ENCODE peak calls at places on chromosomes 13 and 19, in six cellular contexts. V is Kasumi-1; L is iris pigment epithelial cell; T is stimulated activated CD4-positive, alpha-beta T cell treated with anti-CD3 and anti-CD28 coated beads, TNF-alpha, amount 100 ng/mL, for 24 hours; D is neural crest cell; A is T-cell. R is an unnamed sample.

GRCh38 chr13:31978021-31978420 is 53.6 kb upstream of the FRY start:
- DNase-seq in T (no peak), D (no peak), L (no peak), A (no peak), V (no peak), R (no peak)

GRCh38 chr19:814108-815078 is 7.4 kb downstream of the PLPPR3 start:
- DNase-seq in V (no peak), T (no peak), A (no peak), D (peak; percentile 25), L (no peak), R (no peak)

GRCh38 chr13:99061411-99061810 is 83.5 kb upstream of the DOCK9 start:
- DNase-seq in D (no peak), T (no peak), A (no peak), V (no peak), L (no peak), R (no peak)

GRCh38 chr19:35495107-35496064 is 5.1 kb upstream of the KRTDAP start:
- DNase-seq in L (peak; percentile 67), V (peak; percentile 61), A (peak; percentile 63), T (peak; percentile 55), D (peak; percentile 60), R (peak; percentile 80)

GRCh38 chr19:38557205-38557799 is 60.5 kb downstream of the MAP4K1 start:
- DNase-seq in V (peak; percentile 9), T (no peak), L (no peak), A (peak; percentile 24), D (no peak), R (no peak)

GRCh38 chr13:31201341-31202024 is 1.7 kb downstream of the B3GLCT start:
- DNase-seq in L (peak; percentile 35), T (no peak), D (no peak), V (no peak), A (no peak), R (peak; percentile 68)

GRCh38 chr19:39419003-39419402 is 6.5 kb downstream of the PLEKHG2 start:
- DNase-seq in A (no peak), D (no peak), V (no peak), T (no peak), L (no peak), R (peak; percentile 55)

GRCh38 chr19:35528218-35529038 is at the start of gene SBSN:
- DNase-seq in V (no peak), D (no peak), L (peak; percentile 82), T (no peak), A (no peak), R (no peak)

GRCh38 chr13:30963794-30964193 is 31.3 kb downstream of the TEX26 start:
- DNase-seq in T (no peak), V (no peak), D (no peak), L (peak; percentile 69), A (no peak), R (no peak)

GRCh38 chr13:64756621-64757020 is 2473.5 kb downstream of the PCDH9 start:
- DNase-seq in T (no peak), A (no peak), V (no peak), D (no peak), L (no peak), R (no peak)

GRCh38 chr13:98267080-98267912 is 90.2 kb upstream of the RNF113B start:
- DNase-seq in A (no peak), V (no peak), D (no peak), T (no peak), L (peak; percentile 86), R (no peak)

GRCh38 chr13:38421590-38422560 is 72.2 kb downstream of the UFM1 start:
- DNase-seq in V (no peak), L (peak; percentile 90), D (no peak), A (no peak), T (no peak), R (no peak)

GRCh38 chr19:2587001-2587719 is 111.2 kb downstream of the GADD45B start:
- DNase-seq in V (no peak), L (no peak), D (no peak), T (no peak), A (no peak), R (no peak)

GRCh38 chr19:6738726-6739389 is 622 bp upstream of the TRIP10 start:
- DNase-seq in D (no peak), V (no peak), L (peak; percentile 47), A (no peak), T (no peak), R (no peak)